ENCODE peak calls at places on chromosomes 13 and 19, in four cellular contexts. One of them, this sample, is unnamed.

GRCh38 chr13:40028446-40028845 is 373.0 kb downstream of the COG6 start:
- DNase-seq in BE2C: no peak
- DNase-seq in neuronal stem cell: no peak
- DNase-seq in astrocyte: no peak
- DNase-seq in this sample: no peak

GRCh38 chr19:18588611-18589379 is at the start of gene REX1BD:
- DNase-seq in BE2C: peak; percentile 92
- DNase-seq in neuronal stem cell: peak; percentile 84
- DNase-seq in astrocyte: peak; percentile 59
- DNase-seq in this sample: peak; percentile 75

GRCh38 chr13:71712988-71713653 is 153.9 kb downstream of the DACH1 start:
- DNase-seq in BE2C: peak; percentile 67
- DNase-seq in neuronal stem cell: peak; percentile 20
- DNase-seq in astrocyte: no peak
- DNase-seq in this sample: peak; percentile 1

GRCh38 chr19:506404-507285 is 652 bp upstream of the TPGS1 start:
- DNase-seq in BE2C: peak; percentile 98
- DNase-seq in neuronal stem cell: no peak
- DNase-seq in astrocyte: peak; percentile 99
- DNase-seq in this sample: peak; percentile 100

GRCh38 chr19:7928741-7929701 is 3.1 kb upstream of the CTXN1 start:
- DNase-seq in BE2C: peak; percentile 81
- DNase-seq in neuronal stem cell: no peak
- DNase-seq in astrocyte: peak; percentile 76
- DNase-seq in this sample: peak; percentile 84

GRCh38 chr13:32903720-32904119 is 112.5 kb upstream of the KL start:
- DNase-seq in BE2C: no peak
- DNase-seq in neuronal stem cell: no peak
- DNase-seq in astrocyte: peak; percentile 61
- DNase-seq in this sample: no peak

GRCh38 chr19:39409886-39410619 is 2.4 kb upstream of the PLEKHG2 start:
- DNase-seq in BE2C: peak; percentile 54
- DNase-seq in neuronal stem cell: no peak
- DNase-seq in astrocyte: no peak
- DNase-seq in this sample: peak; percentile 91

GRCh38 chr19:10861118-10861651 is 10.2 kb upstream of the CARM1 start:
- DNase-seq in BE2C: peak; percentile 54
- DNase-seq in neuronal stem cell: no peak
- DNase-seq in astrocyte: no peak
- DNase-seq in this sample: no peak

GRCh38 chr13:30798776-30799625 is 63.7 kb downstream of the ALOX5AP start:
- DNase-seq in BE2C: no peak
- DNase-seq in neuronal stem cell: no peak
- DNase-seq in astrocyte: peak; percentile 77
- DNase-seq in this sample: peak; percentile 83

GRCh38 chr13:91144054-91144453 is 203.4 kb upstream of the MIR17HG start:
- DNase-seq in BE2C: peak; percentile 32
- DNase-seq in neuronal stem cell: no peak
- DNase-seq in astrocyte: no peak
- DNase-seq in this sample: peak; percentile 35

GRCh38 chr19:2356036-2356646 is 3.9 kb upstream of the TMPRSS9 start:
- DNase-seq in BE2C: no peak
- DNase-seq in neuronal stem cell: no peak
- DNase-seq in astrocyte: no peak
- DNase-seq in this sample: no peak

GRCh38 chr19:11486661-11487503 is 6.0 kb upstream of the ELAVL3 start:
- DNase-seq in BE2C: no peak
- DNase-seq in neuronal stem cell: no peak
- DNase-seq in astrocyte: no peak
- DNase-seq in this sample: no peak

GRCh38 chr13:41231786-41232185 is 31.6 kb downstream of the MTRF1 start:
- DNase-seq in BE2C: peak; percentile 10
- DNase-seq in neuronal stem cell: no peak
- DNase-seq in astrocyte: peak; percentile 6
- DNase-seq in this sample: peak; percentile 21

GRCh38 chr19:33683881-33684549 is 62.3 kb downstream of the CHST8 start:
- DNase-seq in BE2C: no peak
- DNase-seq in neuronal stem cell: peak; percentile 75
- DNase-seq in astrocyte: peak; percentile 18
- DNase-seq in this sample: peak; percentile 1

GRCh38 chr19:41096353-41096752 is 8.1 kb downstream of the CYP2A13 start:
- DNase-seq in BE2C: no peak
- DNase-seq in neuronal stem cell: no peak
- DNase-seq in astrocyte: no peak
- DNase-seq in this sample: no peak

GRCh38 chr13:42101821-42102580 is 53.6 kb downstream of the DGKH start:
- DNase-seq in BE2C: no peak
- DNase-seq in neuronal stem cell: no peak
- DNase-seq in astrocyte: no peak
- DNase-seq in this sample: peak; percentile 7

GRCh38 chr19:18377026-18377425 is 8.9 kb upstream of the GDF15 start:
- DNase-seq in BE2C: no peak
- DNase-seq in neuronal stem cell: no peak
- DNase-seq in astrocyte: no peak
- DNase-seq in this sample: no peak

GRCh38 chr19:1526066-1526778 is 2.3 kb downstream of the PLK5 start:
- DNase-seq in BE2C: no peak
- DNase-seq in neuronal stem cell: no peak
- DNase-seq in astrocyte: no peak
- DNase-seq in this sample: no peak

GRCh38 chr13:107210216-107211010 is 642.5 kb upstream of the ARGLU1 start:
- DNase-seq in BE2C: no peak
- DNase-seq in neuronal stem cell: no peak
- DNase-seq in astrocyte: peak; percentile 14
- DNase-seq in this sample: peak; percentile 23

GRCh38 chr19:3897936-3898335 is 17.5 kb downstream of the ATCAY start:
- DNase-seq in BE2C: no peak
- DNase-seq in neuronal stem cell: no peak
- DNase-seq in astrocyte: no peak
- DNase-seq in this sample: no peak

GRCh38 chr13:35485451-35485850 is 9.0 kb upstream of the MAB21L1 start:
- DNase-seq in BE2C: peak; percentile 49
- DNase-seq in neuronal stem cell: no peak
- DNase-seq in astrocyte: no peak
- DNase-seq in this sample: no peak

DNA sequence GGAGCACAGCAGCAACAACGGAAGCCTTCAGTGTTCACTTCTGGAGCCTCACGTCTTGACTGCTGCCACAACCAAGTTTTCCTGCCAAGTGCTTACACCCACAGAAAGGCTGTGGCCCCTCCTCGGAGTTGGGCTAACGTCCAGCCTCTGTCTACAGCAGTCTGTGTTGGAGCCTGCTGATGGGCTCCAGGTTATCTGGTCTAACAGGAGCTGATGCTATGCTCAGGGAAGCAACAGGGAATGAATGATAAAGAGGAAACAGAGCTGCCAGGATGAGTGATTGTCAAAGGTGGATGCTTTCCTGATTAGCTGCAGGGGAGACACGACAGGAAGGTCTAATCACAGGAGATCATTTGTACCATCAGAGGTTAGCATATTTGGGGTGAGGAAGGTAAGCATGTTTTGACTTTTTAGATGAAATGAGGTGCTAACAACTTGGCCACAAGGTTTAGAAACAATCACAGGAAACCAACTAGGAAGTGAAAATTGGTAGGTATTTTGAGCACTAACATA is 53.8 kb upstream of the RCBTB2 start:
- DNase-seq in BE2C: peak; percentile 28
- DNase-seq in neuronal stem cell: no peak
- DNase-seq in astrocyte: peak; percentile 65
- DNase-seq in this sample: peak; percentile 71
- H3K4me1 ChIP-seq in BE2C: peaks cover 3% of the 10 kb centered on the region
- H3K4me1 ChIP-seq in neuronal stem cell: peaks cover 10% of the 10 kb centered on the region
- H3K4me1 ChIP-seq in astrocyte: no peaks in the 10 kb centered on the region
- H3K4me1 ChIP-seq in this sample: no peaks in the 10 kb centered on the region

DNA sequence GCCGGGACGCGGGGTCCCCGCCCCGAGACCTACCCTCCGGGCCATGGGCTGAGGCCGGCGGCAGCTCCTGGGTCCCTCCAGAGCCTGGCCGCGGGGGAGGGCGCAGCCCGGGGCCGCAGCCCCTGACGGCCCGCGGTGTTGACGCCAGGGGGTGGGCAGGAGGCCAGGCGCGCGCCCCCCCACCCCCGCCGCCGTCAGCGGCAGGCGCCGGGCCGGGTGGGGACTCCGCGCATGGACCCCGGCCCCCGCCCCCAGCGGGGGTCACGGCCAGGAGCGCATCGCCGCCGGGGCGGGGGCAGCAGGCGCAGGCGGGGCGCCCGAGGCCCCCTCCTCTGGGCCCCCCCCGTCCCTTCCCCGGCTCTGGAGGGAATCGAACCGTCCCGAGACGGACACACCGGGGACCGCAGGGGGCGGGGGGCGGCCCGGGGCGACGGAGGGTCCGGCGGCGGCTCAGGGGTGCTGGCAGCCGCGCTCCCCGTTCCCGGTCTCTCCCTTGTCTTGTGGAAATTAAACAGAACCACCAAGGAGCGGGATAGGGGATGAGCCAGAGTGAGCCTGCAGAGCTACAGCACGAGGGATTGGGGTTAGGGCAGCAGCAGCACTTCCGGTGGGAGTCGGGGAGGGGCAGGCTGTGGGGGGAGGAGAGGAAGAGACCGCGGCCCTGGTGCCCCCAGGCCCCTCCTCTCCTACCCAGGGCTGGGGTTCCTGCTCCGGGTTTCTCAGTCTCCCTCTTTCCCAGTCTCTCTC is at the start of gene MEIS3:
- DNase-seq in BE2C: no peak
- DNase-seq in neuronal stem cell: no peak
- DNase-seq in astrocyte: no peak
- DNase-seq in this sample: no peak
- H3K4me1 ChIP-seq in BE2C: peaks cover 11% of the 10 kb centered on the region
- H3K4me1 ChIP-seq in neuronal stem cell: peaks cover 47% of the 10 kb centered on the region
- H3K4me1 ChIP-seq in astrocyte: peaks cover 5% of the 10 kb centered on the region
- H3K4me1 ChIP-seq in this sample: peaks cover 5% of the 10 kb centered on the region

DNA sequence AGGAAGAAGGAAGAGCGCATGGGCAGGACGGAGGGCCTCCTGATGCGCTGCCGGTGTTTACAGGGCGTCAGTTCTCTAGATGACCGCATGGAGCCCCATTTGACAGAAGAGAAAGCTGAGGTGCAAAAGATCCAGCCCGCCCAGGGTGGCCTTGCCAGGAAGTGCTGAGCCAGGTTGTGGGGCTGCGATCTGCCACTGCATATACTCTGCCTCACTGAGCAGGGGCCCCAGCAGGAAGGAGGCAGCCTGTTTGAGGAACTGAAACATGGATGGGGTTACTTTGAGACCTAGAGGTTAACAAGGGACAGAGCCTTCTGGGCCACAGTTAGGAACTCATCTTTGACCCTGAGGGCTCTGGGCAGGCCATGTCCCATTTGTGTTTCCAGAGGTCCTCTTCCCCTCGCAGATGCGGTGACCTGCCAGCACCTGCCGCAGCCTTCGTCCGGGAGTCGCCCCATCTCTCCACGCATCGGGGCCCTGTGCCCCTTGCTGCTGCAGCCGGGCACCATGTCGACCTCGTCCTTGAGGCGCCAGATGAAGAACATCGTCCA is 3.2 kb downstream of the EPN1 start:
- DNase-seq in BE2C: peak; percentile 5
- DNase-seq in neuronal stem cell: no peak
- DNase-seq in astrocyte: no peak
- DNase-seq in this sample: no peak
- H3K4me1 ChIP-seq in BE2C: peaks cover 19% of the 10 kb centered on the region
- H3K4me1 ChIP-seq in neuronal stem cell: peaks cover 3% of the 10 kb centered on the region
- H3K4me1 ChIP-seq in astrocyte: peaks cover 32% of the 10 kb centered on the region
- H3K4me1 ChIP-seq in this sample: peaks cover 17% of the 10 kb centered on the region

DNA sequence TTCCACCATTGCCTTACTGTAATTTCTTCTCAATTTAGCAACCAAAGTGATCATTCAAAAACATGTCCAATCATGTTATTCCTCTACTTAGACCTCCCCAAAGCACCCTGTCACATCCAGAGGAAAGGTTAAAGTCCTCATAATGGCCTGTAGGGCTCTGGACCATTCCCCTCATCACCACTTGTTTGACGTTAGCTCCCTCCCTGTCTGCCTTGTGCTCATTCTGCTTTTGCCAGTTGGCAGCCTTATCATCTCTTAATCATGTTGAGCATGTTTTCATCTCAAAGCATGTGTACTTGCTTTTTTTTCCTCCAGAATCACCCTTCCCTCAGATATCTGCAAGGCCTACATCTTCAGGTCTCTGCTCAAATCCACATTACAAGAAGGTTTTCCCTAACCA is 25.8 kb downstream of the UBAC2 start:
- DNase-seq in BE2C: no peak
- DNase-seq in neuronal stem cell: no peak
- DNase-seq in astrocyte: peak; percentile 16
- DNase-seq in this sample: peak; percentile 32
- H3K4me1 ChIP-seq in BE2C: no peaks in the 10 kb centered on the region
- H3K4me1 ChIP-seq in neuronal stem cell: peaks cover 9% of the 10 kb centered on the region
- H3K4me1 ChIP-seq in astrocyte: peaks cover 19% of the 10 kb centered on the region
- H3K4me1 ChIP-seq in this sample: peaks cover 5% of the 10 kb centered on the region

GRCh38 chr19:48740705-48741030 is 258 bp upstream of the RASIP1 start:
- DNase-seq in BE2C: no peak
- DNase-seq in neuronal stem cell: no peak
- DNase-seq in astrocyte: no peak
- DNase-seq in this sample: no peak
- H3K4me1 ChIP-seq in BE2C: peaks cover 7% of the 10 kb centered on the region
- H3K4me1 ChIP-seq in neuronal stem cell: peaks cover 8% of the 10 kb centered on the region
- H3K4me1 ChIP-seq in astrocyte: peaks cover 4% of the 10 kb centered on the region
- H3K4me1 ChIP-seq in this sample: no peaks in the 10 kb centered on the region

GRCh38 chr13:48236528-48237353 is 3.7 kb downstream of the ITM2B start:
- DNase-seq in BE2C: no peak
- DNase-seq in neuronal stem cell: no peak
- DNase-seq in astrocyte: no peak
- DNase-seq in this sample: no peak
- H3K4me1 ChIP-seq in BE2C: peaks cover 13% of the 10 kb centered on the region
- H3K4me1 ChIP-seq in neuronal stem cell: peaks cover 4% of the 10 kb centered on the region
- H3K4me1 ChIP-seq in astrocyte: peaks cover 14% of the 10 kb centered on the region
- H3K4me1 ChIP-seq in this sample: peaks cover 3% of the 10 kb centered on the region

GRCh38 chr13:113862766-113863510 is 938 bp downstream of the GAS6 start:
- DNase-seq in BE2C: no peak
- DNase-seq in neuronal stem cell: no peak
- DNase-seq in astrocyte: peak; percentile 36
- DNase-seq in this sample: no peak

GRCh38 chr13:113860051-113860471 is 3.8 kb downstream of the GAS6 start:
- DNase-seq in BE2C: no peak
- DNase-seq in neuronal stem cell: no peak
- DNase-seq in astrocyte: no peak
- DNase-seq in this sample: no peak

GRCh38 chr13:113862191-113862765 is 1.6 kb downstream of the GAS6 start:
- DNase-seq in BE2C: no peak
- DNase-seq in neuronal stem cell: no peak
- DNase-seq in astrocyte: no peak
- DNase-seq in this sample: no peak

GRCh38 chr13:113860579-113861432 is 3.1 kb downstream of the GAS6 start:
- DNase-seq in BE2C: no peak
- DNase-seq in neuronal stem cell: no peak
- DNase-seq in astrocyte: no peak
- DNase-seq in this sample: peak; percentile 51

DNA sequence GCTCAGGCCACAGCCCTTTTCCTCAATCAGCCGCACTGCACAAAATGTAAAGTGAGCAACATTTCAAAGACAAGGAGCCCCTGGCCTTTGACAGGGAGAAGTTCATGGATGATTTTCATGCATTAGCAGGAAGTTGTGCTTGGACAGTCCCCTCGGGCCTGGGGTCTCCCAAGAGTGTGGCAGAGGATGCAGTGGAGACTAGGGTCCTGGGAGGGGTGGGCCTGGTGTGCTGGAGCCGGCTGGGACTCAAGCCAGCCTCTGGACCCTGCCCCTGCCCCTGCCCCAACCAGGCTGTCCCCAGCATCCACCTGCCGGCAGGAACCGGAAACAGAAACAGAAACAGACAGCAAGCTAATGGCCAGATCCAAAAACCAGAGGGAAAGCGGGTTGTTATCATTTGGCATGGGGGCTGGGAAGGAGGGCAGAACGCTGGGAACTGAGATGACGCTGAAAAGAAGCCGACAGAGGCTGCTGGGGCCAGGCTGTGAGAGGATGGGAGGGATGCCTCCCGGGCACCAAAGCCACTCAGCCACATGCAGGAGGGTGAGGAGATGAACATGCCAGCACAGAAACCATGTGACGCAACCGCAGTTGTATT is 2.3 kb downstream of the GAS6 start:
- DNase-seq in BE2C: peak; percentile 72
- DNase-seq in neuronal stem cell: no peak
- DNase-seq in astrocyte: no peak
- DNase-seq in this sample: no peak
- H3K4me1 ChIP-seq in BE2C: peaks cover 12% of the 10 kb centered on the region
- H3K4me1 ChIP-seq in neuronal stem cell: peaks cover 49% of the 10 kb centered on the region
- H3K4me1 ChIP-seq in astrocyte: peaks cover 37% of the 10 kb centered on the region
- H3K4me1 ChIP-seq in this sample: peaks cover 6% of the 10 kb centered on the region